ENCODE peak calls at places on chromosomes 2 and 18, in seven cellular contexts. One of them, this sample, is unnamed.

GRCh38 chr18:24799720-24800119 is 339.3 kb downstream of the HRH4 start:
- DNase-seq in cardiac muscle cell: no peak
- DNase-seq in heart right ventricle: no peak
- DNase-seq in SK-N-SH: no peak
- DNase-seq in H7: no peak
- DNase-seq in fibroblast of lung: no peak
- DNase-seq in Peyer's patch: no peak
- DNase-seq in this sample: no peak

GRCh38 chr2:586518-587370 is 90.5 kb downstream of the TMEM18 start:
- DNase-seq in H7: no peak
- DNase-seq in fibroblast of lung: no peak
- DNase-seq in heart right ventricle: no peak
- DNase-seq in cardiac muscle cell: no peak
- DNase-seq in Peyer's patch: no peak
- DNase-seq in SK-N-SH: no peak
- DNase-seq in this sample: no peak

GRCh38 chr2:152347076-152347475 is 12.1 kb downstream of the FMNL2 start:
- DNase-seq in cardiac muscle cell: peak; percentile 54
- DNase-seq in H7: no peak
- DNase-seq in Peyer's patch: no peak
- DNase-seq in heart right ventricle: no peak
- DNase-seq in fibroblast of lung: no peak
- DNase-seq in SK-N-SH: no peak
- DNase-seq in this sample: no peak

GRCh38 chr18:54386043-54386442 is 28.3 kb downstream of the C18orf54 start:
- DNase-seq in H7: no peak
- DNase-seq in cardiac muscle cell: no peak
- DNase-seq in fibroblast of lung: no peak
- DNase-seq in heart right ventricle: no peak
- DNase-seq in SK-N-SH: no peak
- DNase-seq in Peyer's patch: no peak
- DNase-seq in this sample: no peak

GRCh38 chr2:240139666-240140393 is 628 bp downstream of the OTOS start:
- DNase-seq in Peyer's patch: peak; percentile 26
- DNase-seq in fibroblast of lung: no peak
- DNase-seq in H7: peak; percentile 83
- DNase-seq in SK-N-SH: no peak
- DNase-seq in cardiac muscle cell: no peak
- DNase-seq in heart right ventricle: no peak
- DNase-seq in this sample: no peak

GRCh38 chr18:3675446-3675845 is 225.5 kb downstream of the TGIF1 start:
- DNase-seq in SK-N-SH: no peak
- DNase-seq in Peyer's patch: no peak
- DNase-seq in heart right ventricle: no peak
- DNase-seq in H7: no peak
- DNase-seq in cardiac muscle cell: no peak
- DNase-seq in fibroblast of lung: no peak
- DNase-seq in this sample: no peak

GRCh38 chr2:109331081-109331480 is 202.1 kb downstream of the SH3RF3 start:
- DNase-seq in Peyer's patch: no peak
- DNase-seq in cardiac muscle cell: peak; percentile 39
- DNase-seq in SK-N-SH: no peak
- DNase-seq in heart right ventricle: no peak
- DNase-seq in H7: no peak
- DNase-seq in fibroblast of lung: peak; percentile 35
- DNase-seq in this sample: no peak

GRCh38 chr2:69514406-69514805 is 77.2 kb upstream of the NFU1 start:
- DNase-seq in H7: peak; percentile 44
- DNase-seq in fibroblast of lung: peak; percentile 90
- DNase-seq in heart right ventricle: no peak
- DNase-seq in Peyer's patch: no peak
- DNase-seq in SK-N-SH: no peak
- DNase-seq in cardiac muscle cell: peak; percentile 85
- DNase-seq in this sample: no peak

GRCh38 chr18:5424903-5425302 is 118.9 kb downstream of the EPB41L3 start:
- DNase-seq in Peyer's patch: no peak
- DNase-seq in heart right ventricle: no peak
- DNase-seq in fibroblast of lung: peak; percentile 64
- DNase-seq in cardiac muscle cell: peak; percentile 61
- DNase-seq in SK-N-SH: no peak
- DNase-seq in H7: peak; percentile 28
- DNase-seq in this sample: peak; percentile 16

GRCh38 chr2:73257425-73258125 is 23.5 kb downstream of the CCT7 start:
- DNase-seq in H7: no peak
- DNase-seq in SK-N-SH: no peak
- DNase-seq in heart right ventricle: no peak
- DNase-seq in Peyer's patch: peak; percentile 73
- DNase-seq in fibroblast of lung: no peak
- DNase-seq in cardiac muscle cell: no peak
- DNase-seq in this sample: no peak

GRCh38 chr2:15810451-15811150 is 129.7 kb upstream of the MYCN start:
- DNase-seq in heart right ventricle: no peak
- DNase-seq in Peyer's patch: no peak
- DNase-seq in SK-N-SH: no peak
- DNase-seq in H7: no peak
- DNase-seq in cardiac muscle cell: no peak
- DNase-seq in fibroblast of lung: no peak
- DNase-seq in this sample: no peak

GRCh38 chr2:166573393-166573792 is 79.3 kb upstream of the SCN7A start:
- DNase-seq in H7: peak; percentile 27
- DNase-seq in cardiac muscle cell: peak; percentile 40
- DNase-seq in fibroblast of lung: peak; percentile 34
- DNase-seq in heart right ventricle: no peak
- DNase-seq in SK-N-SH: no peak
- DNase-seq in Peyer's patch: no peak
- DNase-seq in this sample: no peak

GRCh38 chr2:94999431-94999883 is 26.1 kb upstream of the MAL start:
- DNase-seq in SK-N-SH: no peak
- DNase-seq in H7: no peak
- DNase-seq in cardiac muscle cell: no peak
- DNase-seq in fibroblast of lung: no peak
- DNase-seq in heart right ventricle: no peak
- DNase-seq in Peyer's patch: peak; percentile 27
- DNase-seq in this sample: no peak
- H3K27me3 ChIP-seq in SK-N-SH: peaks cover 52% of the 10 kb centered on the region
- H3K27me3 ChIP-seq in H7: no peaks in the 10 kb centered on the region
- H3K27me3 ChIP-seq in cardiac muscle cell: peaks cover 13% of the 10 kb centered on the region
- H3K27me3 ChIP-seq in fibroblast of lung: peaks cover 3% of the 10 kb centered on the region
- H3K27me3 ChIP-seq in heart right ventricle: no peaks in the 10 kb centered on the region
- H3K27me3 ChIP-seq in Peyer's patch: no peaks in the 10 kb centered on the region
- H3K27me3 ChIP-seq in this sample: peaks cover 5% of the 10 kb centered on the region

GRCh38 chr2:68404901-68405799 is 40.1 kb downstream of the PLEK start:
- DNase-seq in heart right ventricle: no peak
- DNase-seq in fibroblast of lung: no peak
- DNase-seq in Peyer's patch: no peak
- DNase-seq in H7: no peak
- DNase-seq in SK-N-SH: no peak
- DNase-seq in cardiac muscle cell: no peak
- DNase-seq in this sample: no peak
- H3K27me3 ChIP-seq in heart right ventricle: no peaks in the 10 kb centered on the region
- H3K27me3 ChIP-seq in fibroblast of lung: peaks cover 6% of the 10 kb centered on the region
- H3K27me3 ChIP-seq in Peyer's patch: no peaks in the 10 kb centered on the region
- H3K27me3 ChIP-seq in H7: peaks cover 3% of the 10 kb centered on the region
- H3K27me3 ChIP-seq in SK-N-SH: peaks cover 9% of the 10 kb centered on the region
- H3K27me3 ChIP-seq in cardiac muscle cell: no peaks in the 10 kb centered on the region
- H3K27me3 ChIP-seq in this sample: no peaks in the 10 kb centered on the region

GRCh38 chr2:219035942-219036341 is 5.4 kb downstream of the CFAP65 start:
- DNase-seq in cardiac muscle cell: no peak
- DNase-seq in SK-N-SH: no peak
- DNase-seq in heart right ventricle: no peak
- DNase-seq in Peyer's patch: no peak
- DNase-seq in H7: no peak
- DNase-seq in fibroblast of lung: no peak
- DNase-seq in this sample: no peak

GRCh38 chr2:219041252-219041651 is at the start of gene CFAP65:
- DNase-seq in heart right ventricle: no peak
- DNase-seq in H7: peak; percentile 88
- DNase-seq in Peyer's patch: peak; percentile 61
- DNase-seq in cardiac muscle cell: peak; percentile 74
- DNase-seq in fibroblast of lung: peak; percentile 66
- DNase-seq in SK-N-SH: peak; percentile 84
- DNase-seq in this sample: no peak

GRCh38 chr2:219037783-219038549 is 3.4 kb downstream of the CFAP65 start:
- DNase-seq in SK-N-SH: no peak
- DNase-seq in heart right ventricle: no peak
- DNase-seq in Peyer's patch: no peak
- DNase-seq in fibroblast of lung: no peak
- DNase-seq in cardiac muscle cell: no peak
- DNase-seq in H7: no peak
- DNase-seq in this sample: no peak

GRCh38 chr2:219042157-219042556 is 841 bp upstream of the CFAP65 start:
- DNase-seq in H7: no peak
- DNase-seq in fibroblast of lung: no peak
- DNase-seq in cardiac muscle cell: no peak
- DNase-seq in Peyer's patch: no peak
- DNase-seq in SK-N-SH: no peak
- DNase-seq in heart right ventricle: no peak
- DNase-seq in this sample: no peak

DNA sequence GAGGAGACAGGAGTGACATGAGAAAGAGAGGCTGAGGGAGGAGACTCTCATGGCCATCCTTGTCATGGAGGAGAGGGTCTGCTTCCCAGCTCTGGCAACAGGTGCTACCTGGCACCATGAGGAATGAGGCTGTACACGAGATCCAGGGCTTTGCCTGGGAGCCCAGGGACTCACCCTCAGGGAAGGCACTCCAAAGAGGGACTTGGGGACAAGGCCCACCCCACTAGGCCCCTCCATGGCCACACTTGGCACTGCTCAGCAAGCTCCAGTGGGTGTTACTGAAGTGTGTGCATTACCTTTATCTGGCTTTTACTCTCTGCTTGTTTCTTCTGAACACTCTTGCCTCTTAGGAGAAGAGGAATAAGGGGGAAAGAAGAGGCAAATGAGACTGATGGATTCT is 2.7 kb downstream of the CFAP65 start:
- DNase-seq in Peyer's patch: no peak
- DNase-seq in fibroblast of lung: no peak
- DNase-seq in cardiac muscle cell: no peak
- DNase-seq in heart right ventricle: no peak
- DNase-seq in SK-N-SH: no peak
- DNase-seq in H7: no peak
- DNase-seq in this sample: no peak
- H3K27me3 ChIP-seq in Peyer's patch: no peaks in the 10 kb centered on the region
- H3K27me3 ChIP-seq in fibroblast of lung: peaks cover 20% of the 10 kb centered on the region
- H3K27me3 ChIP-seq in cardiac muscle cell: peaks cover 99% of the 10 kb centered on the region
- H3K27me3 ChIP-seq in heart right ventricle: no peaks in the 10 kb centered on the region
- H3K27me3 ChIP-seq in SK-N-SH: no peaks in the 10 kb centered on the region
- H3K27me3 ChIP-seq in H7: peaks cover 17% of the 10 kb centered on the region
- H3K27me3 ChIP-seq in this sample: peaks cover 15% of the 10 kb centered on the region

GRCh38 chr2:178195390-178196166 is 1.3 kb downstream of the OSBPL6 start:
- DNase-seq in fibroblast of lung: peak; percentile 9
- DNase-seq in heart right ventricle: no peak
- DNase-seq in SK-N-SH: no peak
- DNase-seq in cardiac muscle cell: no peak
- DNase-seq in Peyer's patch: no peak
- DNase-seq in H7: no peak
- DNase-seq in this sample: no peak
- H3K27me3 ChIP-seq in fibroblast of lung: peaks cover 7% of the 10 kb centered on the region
- H3K27me3 ChIP-seq in heart right ventricle: no peaks in the 10 kb centered on the region
- H3K27me3 ChIP-seq in SK-N-SH: no peaks in the 10 kb centered on the region
- H3K27me3 ChIP-seq in cardiac muscle cell: peaks cover 30% of the 10 kb centered on the region
- H3K27me3 ChIP-seq in Peyer's patch: no peaks in the 10 kb centered on the region
- H3K27me3 ChIP-seq in H7: peaks cover 23% of the 10 kb centered on the region
- H3K27me3 ChIP-seq in this sample: peaks cover 3% of the 10 kb centered on the region

GRCh38 chr18:22167471-22168151 is 1.8 kb upstream of the GATA6 start:
- DNase-seq in cardiac muscle cell: peak; percentile 71
- DNase-seq in heart right ventricle: peak; percentile 47
- DNase-seq in fibroblast of lung: peak; percentile 61
- DNase-seq in SK-N-SH: peak; percentile 40
- DNase-seq in H7: peak; percentile 82
- DNase-seq in Peyer's patch: no peak
- DNase-seq in this sample: no peak

GRCh38 chr18:22169889-22170420 is 566 bp downstream of the GATA6 start:
- DNase-seq in H7: peak; percentile 81
- DNase-seq in SK-N-SH: peak; percentile 32
- DNase-seq in heart right ventricle: peak; percentile 62
- DNase-seq in fibroblast of lung: peak; percentile 67
- DNase-seq in cardiac muscle cell: peak; percentile 76
- DNase-seq in Peyer's patch: no peak
- DNase-seq in this sample: no peak

GRCh38 chr18:22169011-22169888 is at the start of gene GATA6:
- DNase-seq in cardiac muscle cell: peak; percentile 99
- DNase-seq in Peyer's patch: peak; percentile 93
- DNase-seq in H7: peak; percentile 93
- DNase-seq in fibroblast of lung: peak; percentile 95
- DNase-seq in SK-N-SH: peak; percentile 69
- DNase-seq in heart right ventricle: peak; percentile 90
- DNase-seq in this sample: no peak

GRCh38 chr18:22167091-22167470 is 2.3 kb upstream of the GATA6 start:
- DNase-seq in heart right ventricle: peak; percentile 42
- DNase-seq in H7: peak; percentile 69
- DNase-seq in SK-N-SH: no peak
- DNase-seq in Peyer's patch: no peak
- DNase-seq in fibroblast of lung: no peak
- DNase-seq in cardiac muscle cell: peak; percentile 49
- DNase-seq in this sample: no peak

DNA sequence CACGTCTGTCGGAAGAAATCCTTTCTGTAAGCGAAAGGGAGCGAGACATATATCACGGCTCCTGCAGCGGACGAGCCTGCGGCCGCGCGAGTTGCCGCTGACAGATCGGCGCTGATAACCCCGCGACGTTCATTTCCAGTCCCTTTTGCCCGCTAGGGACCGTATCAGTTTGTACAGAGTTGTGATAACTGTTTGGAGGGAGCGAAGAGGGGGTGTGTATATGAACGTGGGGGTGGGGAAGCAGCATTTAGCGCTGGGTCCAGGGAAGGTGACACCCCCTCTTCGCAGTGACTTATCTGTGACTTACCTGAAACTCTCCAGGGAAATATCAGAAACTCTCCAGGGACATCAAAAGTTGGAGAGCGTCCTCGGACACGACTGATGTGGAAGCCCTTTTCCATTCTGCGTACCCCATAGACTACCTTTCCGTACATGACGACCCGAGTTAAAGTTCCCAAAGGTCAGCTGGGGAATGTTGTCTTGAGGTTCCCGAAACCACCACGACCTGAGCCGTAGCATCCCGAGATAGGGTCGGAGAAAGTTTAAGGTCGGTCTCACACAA is 948 bp upstream of the GATA6 start:
- DNase-seq in SK-N-SH: peak; percentile 41
- DNase-seq in Peyer's patch: peak; percentile 68
- DNase-seq in heart right ventricle: peak; percentile 44
- DNase-seq in cardiac muscle cell: peak; percentile 47
- DNase-seq in H7: peak; percentile 60
- DNase-seq in fibroblast of lung: peak; percentile 26
- DNase-seq in this sample: no peak
- H3K27me3 ChIP-seq in SK-N-SH: peaks cover 95% of the 10 kb centered on the region
- H3K27me3 ChIP-seq in Peyer's patch: no peaks in the 10 kb centered on the region
- H3K27me3 ChIP-seq in heart right ventricle: no peaks in the 10 kb centered on the region
- H3K27me3 ChIP-seq in cardiac muscle cell: no peaks in the 10 kb centered on the region
- H3K27me3 ChIP-seq in H7: peaks cover 97% of the 10 kb centered on the region
- H3K27me3 ChIP-seq in fibroblast of lung: peaks cover 38% of the 10 kb centered on the region
- H3K27me3 ChIP-seq in this sample: peaks cover 43% of the 10 kb centered on the region

This sample was measured in CD4-positive, alpha-beta memory T cell.